ENCODE peak calls at places on chromosomes 16 and 17, in six cellular contexts. One of them, this sample, is unnamed.

GRCh38 chr17:57443781-57444180 is 187.5 kb downstream of the MSI2 start:
- DNase-seq in HepG2: no peak
- DNase-seq in HCT116: no peak
- DNase-seq in SK-N-SH: no peak
- DNase-seq in K562: no peak
- DNase-seq in A549: no peak
- DNase-seq in this sample: no peak

GRCh38 chr16:67915831-67916723 is 15.6 kb downstream of the CTRL start:
- DNase-seq in A549: no peak
- DNase-seq in K562: no peak
- DNase-seq in HCT116: no peak
- DNase-seq in HepG2: peak; percentile 59
- DNase-seq in SK-N-SH: peak; percentile 58
- DNase-seq in this sample: no peak

GRCh38 chr16:65429504-65430149 is 307.8 kb upstream of the CDH11 start:
- DNase-seq in HepG2: no peak
- DNase-seq in K562: no peak
- DNase-seq in A549: no peak
- DNase-seq in HCT116: no peak
- DNase-seq in SK-N-SH: no peak
- DNase-seq in this sample: no peak

GRCh38 chr17:1643293-1643998 is 2.1 kb downstream of the SCARF1 start:
- DNase-seq in HCT116: peak; percentile 62
- DNase-seq in A549: peak; percentile 65
- DNase-seq in HepG2: no peak
- DNase-seq in SK-N-SH: peak; percentile 89
- DNase-seq in K562: no peak
- DNase-seq in this sample: peak; percentile 57

GRCh38 chr17:30921544-30922196 is at the start of gene ADAP2:
- DNase-seq in HCT116: peak; percentile 19
- DNase-seq in SK-N-SH: peak; percentile 69
- DNase-seq in A549: peak; percentile 60
- DNase-seq in K562: peak; percentile 69
- DNase-seq in HepG2: no peak
- DNase-seq in this sample: peak; percentile 50

GRCh38 chr16:4232541-4233386 is 9.1 kb downstream of the SRL start:
- DNase-seq in K562: no peak
- DNase-seq in A549: no peak
- DNase-seq in HepG2: no peak
- DNase-seq in SK-N-SH: no peak
- DNase-seq in HCT116: no peak
- DNase-seq in this sample: no peak

GRCh38 chr16:22307838-22308237 is 10.6 kb downstream of the POLR3E start:
- DNase-seq in A549: no peak
- DNase-seq in HCT116: no peak
- DNase-seq in SK-N-SH: no peak
- DNase-seq in HepG2: no peak
- DNase-seq in K562: no peak
- DNase-seq in this sample: no peak

GRCh38 chr17:68491381-68491849 is 20.8 kb upstream of the PRKAR1A start:
- DNase-seq in HCT116: no peak
- DNase-seq in SK-N-SH: no peak
- DNase-seq in A549: no peak
- DNase-seq in HepG2: no peak
- DNase-seq in K562: no peak
- DNase-seq in this sample: peak; percentile 61

GRCh38 chr16:4378202-4378666 is 6.6 kb downstream of the VASN start:
- DNase-seq in HCT116: no peak
- DNase-seq in HepG2: no peak
- DNase-seq in K562: peak; percentile 64
- DNase-seq in SK-N-SH: no peak
- DNase-seq in A549: no peak
- DNase-seq in this sample: no peak

GRCh38 chr16:3149630-3150345 is 15.0 kb downstream of the ZNF213 start:
- DNase-seq in HepG2: no peak
- DNase-seq in SK-N-SH: peak; percentile 87
- DNase-seq in HCT116: no peak
- DNase-seq in A549: peak; percentile 78
- DNase-seq in K562: peak; percentile 82
- DNase-seq in this sample: peak; percentile 88

GRCh38 chr16:50668368-50669008 is 12.6 kb downstream of the SNX20 start:
- DNase-seq in K562: no peak
- DNase-seq in HCT116: no peak
- DNase-seq in HepG2: peak; percentile 46
- DNase-seq in A549: no peak
- DNase-seq in SK-N-SH: no peak
- DNase-seq in this sample: no peak

DNA sequence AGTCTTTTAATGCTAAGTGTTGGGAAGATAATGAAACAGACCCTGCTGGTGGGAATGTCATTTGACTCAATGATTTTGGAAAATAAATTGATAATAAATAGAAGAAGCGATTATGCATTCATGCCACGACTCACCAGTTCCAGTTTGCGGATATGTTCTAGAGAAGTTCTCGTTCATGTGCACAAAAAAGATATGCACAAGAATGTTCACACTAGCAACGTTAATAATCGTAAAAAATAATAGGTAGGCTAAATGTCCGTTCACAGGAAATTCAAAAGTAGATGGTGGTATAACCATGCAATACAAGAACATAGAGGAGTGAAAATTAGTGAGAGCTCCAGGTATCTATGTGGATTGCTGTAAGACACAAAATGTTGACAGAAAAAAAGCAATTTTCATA is 59.8 kb downstream of the NACA2 start:
- DNase-seq in HCT116: no peak
- DNase-seq in A549: no peak
- DNase-seq in SK-N-SH: no peak
- DNase-seq in K562: no peak
- DNase-seq in HepG2: no peak
- DNase-seq in this sample: no peak
- TF ChIP-seq MAX in HCT116: no peak
- TF ChIP-seq MAX in A549: no peak
- TF ChIP-seq MAX in SK-N-SH: no peak
- TF ChIP-seq MAX in K562: no peak
- TF ChIP-seq MAX in HepG2: no peak
- TF ChIP-seq MAX in this sample: no peak

GRCh38 chr16:46836521-46837292 is 5.7 kb upstream of the C16orf87 start:
- DNase-seq in K562: no peak
- DNase-seq in HepG2: no peak
- DNase-seq in HCT116: no peak
- DNase-seq in A549: no peak
- DNase-seq in SK-N-SH: no peak
- DNase-seq in this sample: no peak
- TF ChIP-seq CTCF in K562: no peak
- TF ChIP-seq CTCF in HepG2: no peak
- TF ChIP-seq CTCF in HCT116: no peak
- TF ChIP-seq CTCF in A549: no peak
- TF ChIP-seq CTCF in SK-N-SH: no peak
- TF ChIP-seq CTCF in this sample: no peak

GRCh38 chr16:11603331-11603750 is 16.6 kb upstream of the LITAF start:
- DNase-seq in SK-N-SH: peak; percentile 59
- DNase-seq in A549: no peak
- DNase-seq in K562: no peak
- DNase-seq in HepG2: no peak
- DNase-seq in HCT116: no peak
- DNase-seq in this sample: no peak
- H3K4me3 ChIP-seq in SK-N-SH: no peak overlapping the region
- H3K4me3 ChIP-seq in A549: no peak overlapping the region
- H3K4me3 ChIP-seq in K562: no peak overlapping the region
- H3K4me3 ChIP-seq in HepG2: no peak overlapping the region
- H3K4me3 ChIP-seq in HCT116: no peak overlapping the region
- H3K4me3 ChIP-seq in this sample: no peak overlapping the region

DNA sequence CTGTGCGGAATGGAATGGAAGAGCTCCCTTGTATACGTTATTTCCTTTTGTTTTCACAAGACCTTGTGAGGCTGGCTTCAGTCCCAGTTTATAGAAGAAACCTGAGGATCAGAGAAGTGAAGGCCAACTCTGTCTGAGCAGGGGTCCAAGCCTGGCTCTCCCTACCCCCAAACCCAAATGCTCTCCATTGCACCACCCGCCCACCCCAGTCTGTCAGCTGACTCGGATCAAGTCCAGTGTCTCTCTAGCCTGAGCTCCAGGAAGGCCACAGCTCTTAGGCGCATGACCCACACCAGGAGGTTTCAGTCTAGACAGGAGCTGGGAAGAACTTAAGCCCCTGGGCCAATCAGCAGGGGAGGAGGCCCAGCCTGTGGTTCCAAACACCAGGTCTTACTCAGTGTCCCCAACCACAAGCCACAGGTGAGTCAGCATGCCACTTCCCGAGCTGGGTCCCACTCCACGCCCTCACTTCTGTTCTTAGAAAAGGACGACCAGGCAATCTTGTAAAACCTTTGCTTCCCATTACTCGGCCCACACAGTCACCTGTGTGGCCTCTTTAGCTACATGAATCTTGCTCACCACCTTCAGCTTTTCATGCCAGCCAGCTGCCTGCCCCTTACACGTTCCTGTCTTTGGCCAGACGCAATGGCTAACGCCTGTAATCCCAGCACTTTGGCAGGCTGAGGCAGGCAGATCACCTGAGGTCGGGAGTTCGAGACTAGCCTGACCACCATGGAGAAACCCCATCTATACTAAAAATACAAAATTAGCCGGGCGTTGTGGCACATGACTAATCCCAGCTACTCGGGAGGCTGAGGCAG is 27.8 kb downstream of the TK2 start:
- DNase-seq in HepG2: no peak
- DNase-seq in A549: no peak
- DNase-seq in SK-N-SH: no peak
- DNase-seq in HCT116: peak; percentile 90
- DNase-seq in K562: peak; percentile 53
- DNase-seq in this sample: peak; percentile 97
- TF ChIP-seq MAX in HepG2: no peak
- TF ChIP-seq MAX in A549: no peak
- TF ChIP-seq MAX in SK-N-SH: no peak
- TF ChIP-seq MAX in HCT116: peak; percentile 65
- TF ChIP-seq MAX in K562: peak; percentile 77
- TF ChIP-seq MAX in this sample: peak; percentile 58

GRCh38 chr16:49179714-49180330 is 101.8 kb downstream of the CBLN1 start:
- DNase-seq in HepG2: no peak
- DNase-seq in SK-N-SH: no peak
- DNase-seq in K562: no peak
- DNase-seq in A549: no peak
- DNase-seq in HCT116: no peak
- DNase-seq in this sample: no peak

GRCh38 chr16:49181812-49182211 is 99.8 kb downstream of the CBLN1 start:
- DNase-seq in HepG2: no peak
- DNase-seq in A549: no peak
- DNase-seq in SK-N-SH: no peak
- DNase-seq in K562: no peak
- DNase-seq in HCT116: no peak
- DNase-seq in this sample: peak; percentile 4

GRCh38 chr16:49189286-49189685 is 92.4 kb downstream of the CBLN1 start:
- DNase-seq in K562: no peak
- DNase-seq in HepG2: no peak
- DNase-seq in HCT116: no peak
- DNase-seq in SK-N-SH: peak; percentile 32
- DNase-seq in A549: no peak
- DNase-seq in this sample: no peak

DNA sequence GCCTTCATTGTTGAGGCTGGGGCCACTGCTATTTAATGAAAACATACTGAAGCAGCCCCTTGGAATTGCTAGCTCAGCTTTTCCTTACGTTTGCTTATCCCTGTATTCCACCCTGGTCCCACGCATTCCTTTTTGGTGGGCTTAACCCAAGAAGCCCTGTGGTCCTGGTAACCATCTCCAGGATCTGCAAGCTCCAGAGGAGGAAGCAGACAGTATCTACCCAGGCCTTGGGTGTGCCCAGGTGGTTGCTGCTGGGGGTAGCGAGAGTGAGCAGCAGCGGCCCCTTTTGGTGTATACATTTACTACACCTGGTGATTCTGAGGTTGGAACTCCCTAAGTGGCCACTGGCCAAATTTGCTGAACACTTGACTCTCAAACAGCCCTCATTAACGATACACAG is 97.7 kb downstream of the CBLN1 start:
- DNase-seq in A549: peak; percentile 5
- DNase-seq in SK-N-SH: peak; percentile 37
- DNase-seq in K562: peak; percentile 26
- DNase-seq in HepG2: peak; percentile 20
- DNase-seq in HCT116: peak; percentile 31
- DNase-seq in this sample: peak; percentile 24
- TF ChIP-seq CTCF in A549: no peak
- TF ChIP-seq CTCF in SK-N-SH: peak; percentile 49
- TF ChIP-seq CTCF in K562: peak; percentile 53
- TF ChIP-seq CTCF in HepG2: peak; percentile 74
- TF ChIP-seq CTCF in HCT116: peak; percentile 73
- TF ChIP-seq CTCF in this sample: peak; percentile 61

GRCh38 chr17:17058304-17058703 is 16.0 kb downstream of the MPRIP start:
- DNase-seq in A549: no peak
- DNase-seq in K562: no peak
- DNase-seq in SK-N-SH: no peak
- DNase-seq in HCT116: no peak
- DNase-seq in HepG2: no peak
- DNase-seq in this sample: no peak

GRCh38 chr17:17054636-17055035 is 12.4 kb downstream of the MPRIP start:
- DNase-seq in K562: no peak
- DNase-seq in HCT116: no peak
- DNase-seq in A549: no peak
- DNase-seq in HepG2: no peak
- DNase-seq in SK-N-SH: no peak
- DNase-seq in this sample: no peak

GRCh38 chr17:17055286-17056166 is 13.3 kb downstream of the MPRIP start:
- DNase-seq in HCT116: no peak
- DNase-seq in SK-N-SH: no peak
- DNase-seq in A549: no peak
- DNase-seq in HepG2: no peak
- DNase-seq in K562: no peak
- DNase-seq in this sample: no peak

GRCh38 chr17:17057057-17057551 is 14.8 kb downstream of the MPRIP start:
- DNase-seq in SK-N-SH: no peak
- DNase-seq in K562: no peak
- DNase-seq in HCT116: no peak
- DNase-seq in HepG2: no peak
- DNase-seq in A549: no peak
- DNase-seq in this sample: no peak

DNA sequence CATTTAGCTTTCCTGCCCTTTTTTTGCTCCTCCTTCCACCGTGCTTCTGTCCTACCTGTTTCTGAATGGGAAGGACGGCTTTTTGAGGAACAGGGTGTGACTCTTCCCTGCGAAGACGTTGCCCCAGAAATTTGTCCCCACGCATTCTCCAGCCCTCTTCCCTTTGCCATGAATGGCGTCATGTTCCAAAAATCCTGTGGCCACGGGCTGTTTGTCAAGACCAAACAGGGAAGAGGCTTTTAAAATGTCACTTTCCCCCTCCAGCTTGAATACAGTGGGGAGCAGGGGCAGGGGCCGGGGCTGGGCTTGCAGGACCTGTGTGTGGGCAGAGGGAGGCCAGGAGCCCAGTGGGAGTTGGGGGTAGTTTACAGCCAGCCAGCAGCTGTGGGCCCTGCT is 13.9 kb downstream of the MPRIP start:
- DNase-seq in HepG2: no peak
- DNase-seq in A549: no peak
- DNase-seq in SK-N-SH: no peak
- DNase-seq in HCT116: no peak
- DNase-seq in K562: no peak
- DNase-seq in this sample: no peak
- H3K4me3 ChIP-seq in HepG2: no peak overlapping the region
- H3K4me3 ChIP-seq in A549: no peak overlapping the region
- H3K4me3 ChIP-seq in SK-N-SH: no peak overlapping the region
- H3K4me3 ChIP-seq in HCT116: no peak overlapping the region
- H3K4me3 ChIP-seq in K562: no peak overlapping the region
- H3K4me3 ChIP-seq in this sample: no peak overlapping the region

GRCh38 chr17:78879679-78880186 is 23.3 kb downstream of the CEP295NL start:
- DNase-seq in HCT116: no peak
- DNase-seq in A549: no peak
- DNase-seq in K562: peak; percentile 45
- DNase-seq in SK-N-SH: peak; percentile 76
- DNase-seq in HepG2: no peak
- DNase-seq in this sample: no peak
- TF ChIP-seq MAX in HCT116: no peak
- TF ChIP-seq MAX in A549: no peak
- TF ChIP-seq MAX in K562: no peak
- TF ChIP-seq MAX in SK-N-SH: peak; percentile 53
- TF ChIP-seq MAX in HepG2: no peak
- TF ChIP-seq MAX in this sample: no peak

This sample was measured in NB4.